ENCODE peak calls at places on chromosomes 11 and 22, in four cellular contexts. O is psoas muscle, C is sigmoid colon, F is GM23248. P is an unnamed sample. For H3K4me1, the result is how much of the 10 kb centered on the place peaks cover.

GRCh38 chr11:62267576-62267975 is 2.4 kb upstream of the SCGB2A2 start:
- DNase-seq in C (no peak), F (no peak), O (no peak), P (no peak)

GRCh38 chr11:24844406-24844805 is 347.6 kb downstream of the LUZP2 start:
- DNase-seq in C (no peak), F (no peak), O (no peak), P (no peak)

GRCh38 chr11:126277322-126277721 is 5.6 kb upstream of the TIRAP start:
- DNase-seq in C (no peak), O (no peak), F (no peak), P (no peak)

GRCh38 chr11:111540114-111540920 is at the start of gene LAYN:
- DNase-seq in O (peak), F (peak), C (peak), P (peak)

GRCh38 chr11:2742611-2743426 is 43.0 kb upstream of the KCNQ1OT1 start:
- DNase-seq in O (peak), F (no peak), C (peak), P (peak)

GRCh38 chr22:20021196-20022181 is 579 bp downstream of the TANGO2 start:
- DNase-seq in C (peak), O (peak), F (peak), P (peak)

GRCh38 chr22:44782286-44782830 is 30.0 kb downstream of the ARHGAP8 start:
- DNase-seq in O (no peak), F (peak), C (no peak), P (no peak)

GRCh38 chr11:127003260-127003981 is 2.9 kb upstream of the KIRREL3 start:
- DNase-seq in F (peak), C (no peak), O (no peak), P (peak)

GRCh38 chr11:35295751-35296150 is 123.6 kb downstream of the SLC1A2 start:
- DNase-seq in O (no peak), F (no peak), C (no peak), P (no peak)

DNA sequence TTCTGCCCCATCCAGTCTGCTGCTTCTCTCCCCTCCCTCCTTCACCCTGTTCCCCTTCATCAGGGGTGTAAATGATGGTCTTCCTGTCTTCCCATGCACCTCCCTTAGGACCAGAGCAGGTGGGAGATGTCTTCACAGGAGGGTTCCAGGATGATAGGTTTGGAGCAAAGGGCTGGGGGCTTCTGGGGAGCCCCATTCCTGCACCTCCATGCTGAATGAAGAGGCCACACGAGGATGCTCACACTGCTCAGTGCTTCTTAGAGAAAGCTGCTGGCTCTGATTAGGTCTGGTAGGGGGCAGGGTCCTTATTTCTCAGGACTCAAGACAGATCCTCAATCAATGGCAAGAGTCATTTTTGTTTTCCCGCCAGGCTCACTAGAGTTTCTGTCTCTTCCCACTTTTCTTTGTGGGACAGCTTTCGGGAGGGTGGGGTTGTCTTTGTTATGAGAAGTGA is 41.1 kb downstream of the BCR start:
- DNase-seq in O (no peak), F (no peak), C (no peak), P (no peak)
- H3K4me1 ChIP-seq in O (under half), F (under half), C (half or more), P (half or more)

GRCh38 chr11:96156379-96156722 is 186.6 kb downstream of the MAML2 start:
- DNase-seq in O (no peak), F (peak), C (peak), P (no peak)

GRCh38 chr11:96157517-96157873 is 185.5 kb downstream of the MAML2 start:
- DNase-seq in F (no peak), C (no peak), O (no peak), P (no peak)

GRCh38 chr11:96152623-96153022 is 190.4 kb downstream of the MAML2 start:
- DNase-seq in F (peak), C (no peak), O (no peak), P (no peak)

GRCh38 chr11:96155627-96156378 is 187.2 kb downstream of the MAML2 start:
- DNase-seq in O (peak), C (peak), F (peak), P (peak)

GRCh38 chr11:96154802-96155520 is 188.0 kb downstream of the MAML2 start:
- DNase-seq in C (no peak), F (peak), O (no peak), P (peak)
- H3K4me3 ChIP-seq in C (no peak), F (peak), O (no peak), P (no peak)

DNA sequence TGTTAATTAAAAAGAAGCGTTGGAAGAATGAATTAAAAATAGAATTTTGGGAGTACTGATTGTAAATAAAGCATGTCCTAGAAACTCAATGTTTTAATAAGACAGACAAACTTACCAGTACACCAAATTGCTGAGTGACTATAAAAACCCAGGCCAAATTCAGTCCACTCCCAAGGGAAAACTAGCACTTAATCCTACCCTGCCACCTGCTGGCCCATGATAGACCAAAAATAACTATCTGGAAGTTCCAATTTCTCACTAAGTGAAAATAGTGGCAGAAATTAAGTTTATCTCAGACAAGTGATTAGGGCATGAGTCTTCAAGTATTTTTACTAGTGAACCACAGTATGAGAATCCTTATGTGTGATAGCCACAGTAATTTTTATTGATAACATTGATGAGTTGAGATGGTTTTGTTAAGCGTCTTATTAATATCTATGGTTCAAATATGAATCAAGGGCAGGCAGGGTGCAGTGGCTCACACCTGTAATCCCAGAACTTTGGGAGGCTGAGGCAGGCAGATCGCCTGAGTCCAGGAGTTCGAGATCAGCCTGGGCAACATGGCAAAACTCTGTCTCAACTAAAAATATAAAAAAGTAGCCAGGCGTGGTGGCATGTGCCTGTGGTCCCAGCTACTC is 9.8 kb upstream of the DDX10 start:
- DNase-seq in C (no peak), F (peak), O (no peak), P (no peak)
- H3K27ac ChIP-seq in C (no peak), F (no peak), O (no peak), P (no peak)

GRCh38 chr11:75945925-75946324 is 130.9 kb downstream of the UVRAG start:
- DNase-seq in O (no peak), C (no peak), F (no peak), P (no peak)
- H3K4me1 ChIP-seq in O (under half), C (half or more), F (under half), P (under half)

P was measured in right cardiac atrium.